ENCODE peak calls at places on chromosomes 7 and 10, in nine cellular contexts. X, Y, S, R, V, B, H, C and W are unnamed samples.

GRCh38 chr10:114604357-114605129 is 53.5 kb downstream of the ABLIM1 start:
- DNase-seq in X (no peak), Y (peak; percentile 14), S (no peak), R (no peak), V (no peak), B (no peak), H (no peak), C (no peak), W (no peak)

GRCh38 chr10:99849525-99849924 is 67.1 kb downstream of the ABCC2 start:
- DNase-seq in X (no peak), Y (no peak), S (no peak), R (no peak), V (no peak), B (no peak), H (no peak), C (peak; percentile 33), W (no peak)

GRCh38 chr10:95485445-95485844 is 75.7 kb downstream of the SORBS1 start:
- DNase-seq in X (no peak), Y (peak; percentile 13), S (no peak), R (no peak), V (no peak), B (no peak), H (no peak), C (no peak), W (no peak)

GRCh38 chr10:22334414-22335203 is 10.7 kb upstream of the SPAG6 start:
- DNase-seq in X (no peak), Y (no peak), S (no peak), R (no peak), V (peak; percentile 25), B (no peak), H (no peak), C (peak; percentile 34), W (peak; percentile 60)

GRCh38 chr7:42014625-42015412 is 222.2 kb downstream of the GLI3 start:
- DNase-seq in X (no peak), Y (peak; percentile 50), S (no peak), R (peak; percentile 67), V (no peak), B (peak; percentile 69), H (no peak), C (peak; percentile 70), W (peak; percentile 50)

GRCh38 chr10:115948415-115948814 is 324.6 kb downstream of the GFRA1 start:
- DNase-seq in X (peak; percentile 20), Y (peak; percentile 26), S (no peak), R (peak; percentile 34), V (no peak), B (peak; percentile 14), H (no peak), C (no peak), W (no peak)

GRCh38 chr7:94028768-94029167 is 24.6 kb upstream of the BET1 start:
- DNase-seq in X (peak; percentile 8), Y (peak; percentile 15), S (no peak), R (peak; percentile 58), V (no peak), B (no peak), H (no peak), C (no peak), W (no peak)

GRCh38 chr7:135320277-135320676 is 86.6 kb downstream of the STRA8 start:
- DNase-seq in X (peak; percentile 62), Y (peak; percentile 91), S (no peak), R (peak; percentile 82), V (peak; percentile 79), B (no peak), H (no peak), C (peak; percentile 54), W (no peak)

GRCh38 chr10:94219829-94220228 is 142.9 kb downstream of the NOC3L start:
- DNase-seq in X (no peak), Y (peak; percentile 9), S (no peak), R (peak; percentile 41), V (no peak), B (no peak), H (no peak), C (no peak), W (no peak)

GRCh38 chr10:110353244-110354119 is 48.8 kb upstream of the SMNDC1 start:
- DNase-seq in X (peak; percentile 96), Y (peak; percentile 72), S (no peak), R (peak; percentile 99), V (no peak), B (peak; percentile 74), H (no peak), C (no peak), W (no peak)

GRCh38 chr10:86730227-86730626 is 26.2 kb upstream of the BMPR1A start:
- DNase-seq in X (no peak), Y (peak; percentile 66), S (no peak), R (peak; percentile 25), V (peak; percentile 65), B (no peak), H (no peak), C (peak; percentile 77), W (no peak)

GRCh38 chr7:91566333-91566732 is 302.1 kb downstream of the FZD1 start:
- DNase-seq in X (no peak), Y (no peak), S (no peak), R (peak; percentile 64), V (no peak), B (no peak), H (no peak), C (no peak), W (no peak)

GRCh38 chr10:132606536-132607316 is 69.1 kb downstream of the INPP5A start:
- DNase-seq in X (no peak), Y (peak; percentile 40), S (peak; percentile 72), R (peak; percentile 42), V (peak; percentile 75), B (no peak), H (no peak), C (peak; percentile 20), W (no peak)

GRCh38 chr10:125411724-125412123 is 251.4 kb upstream of the CTBP2 start:
- DNase-seq in X (peak; percentile 93), Y (peak; percentile 26), S (no peak), R (peak; percentile 97), V (no peak), B (no peak), H (no peak), C (no peak), W (no peak)

DNA sequence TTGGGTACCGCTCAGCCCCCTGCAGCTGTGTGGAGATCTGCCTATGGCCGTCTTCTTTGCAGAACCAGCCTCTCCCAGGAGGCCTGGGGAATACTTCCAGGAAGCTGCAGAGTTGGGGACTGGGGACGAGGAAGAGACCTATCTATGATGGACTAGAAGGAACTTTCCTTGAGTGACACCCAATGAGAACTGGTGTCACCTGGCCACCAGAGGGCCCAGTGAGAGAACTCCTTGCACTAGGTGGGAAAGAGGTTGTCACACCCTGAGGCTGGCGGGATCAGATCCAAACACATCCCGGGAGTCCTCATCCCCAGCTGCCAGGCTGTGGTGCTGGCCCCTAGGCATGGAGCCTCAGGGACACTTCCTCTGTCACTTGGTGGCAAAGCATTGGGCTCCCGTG is 4.9 kb upstream of the GRID2IP start:
- DNase-seq in X (no peak), Y (no peak), S (no peak), R (no peak), V (no peak), B (no peak), H (no peak), C (no peak), W (no peak)
- TF ChIP-seq CTCF in X (peak; percentile 32), Y (no peak), S (no peak), R (no peak), V (no peak), B (peak; percentile 45), H (no peak), C (peak; percentile 12), W (no peak)

GRCh38 chr7:48299580-48300169 is 128.4 kb downstream of the ABCA13 start:
- DNase-seq in X (peak; percentile 66), Y (peak; percentile 64), S (no peak), R (peak; percentile 80), V (no peak), B (peak; percentile 82), H (no peak), C (peak; percentile 41), W (peak; percentile 75)
- TF ChIP-seq CTCF in X (peak; percentile 89), Y (peak; percentile 71), S (peak; percentile 44), R (peak; percentile 89), V (peak; percentile 56), B (peak; percentile 89), H (peak; percentile 37), C (peak; percentile 51), W (peak; percentile 87)

GRCh38 chr10:73858750-73859439 is 15.5 kb downstream of the CAMK2G start:
- DNase-seq in X (no peak), Y (no peak), S (no peak), R (no peak), V (no peak), B (no peak), H (no peak), C (no peak), W (no peak)
- TF ChIP-seq CTCF in X (no peak), Y (no peak), S (no peak), R (no peak), V (no peak), B (no peak), H (no peak), C (no peak), W (no peak)

GRCh38 chr10:103049237-103049636 is 131.1 kb downstream of the CNNM2 start:
- DNase-seq in X (no peak), Y (no peak), S (no peak), R (no peak), V (no peak), B (no peak), H (no peak), C (no peak), W (no peak)

GRCh38 chr10:103054621-103055020 is 136.5 kb downstream of the CNNM2 start:
- DNase-seq in X (no peak), Y (no peak), S (no peak), R (no peak), V (no peak), B (no peak), H (no peak), C (no peak), W (no peak)

GRCh38 chr10:103055105-103055504 is 137.0 kb downstream of the CNNM2 start:
- DNase-seq in X (no peak), Y (no peak), S (no peak), R (no peak), V (no peak), B (no peak), H (no peak), C (no peak), W (no peak)

GRCh38 chr10:103057980-103058568 is 135.0 kb downstream of the NT5C2 start:
- DNase-seq in X (peak; percentile 19), Y (no peak), S (no peak), R (no peak), V (no peak), B (no peak), H (no peak), C (no peak), W (no peak)

DNA sequence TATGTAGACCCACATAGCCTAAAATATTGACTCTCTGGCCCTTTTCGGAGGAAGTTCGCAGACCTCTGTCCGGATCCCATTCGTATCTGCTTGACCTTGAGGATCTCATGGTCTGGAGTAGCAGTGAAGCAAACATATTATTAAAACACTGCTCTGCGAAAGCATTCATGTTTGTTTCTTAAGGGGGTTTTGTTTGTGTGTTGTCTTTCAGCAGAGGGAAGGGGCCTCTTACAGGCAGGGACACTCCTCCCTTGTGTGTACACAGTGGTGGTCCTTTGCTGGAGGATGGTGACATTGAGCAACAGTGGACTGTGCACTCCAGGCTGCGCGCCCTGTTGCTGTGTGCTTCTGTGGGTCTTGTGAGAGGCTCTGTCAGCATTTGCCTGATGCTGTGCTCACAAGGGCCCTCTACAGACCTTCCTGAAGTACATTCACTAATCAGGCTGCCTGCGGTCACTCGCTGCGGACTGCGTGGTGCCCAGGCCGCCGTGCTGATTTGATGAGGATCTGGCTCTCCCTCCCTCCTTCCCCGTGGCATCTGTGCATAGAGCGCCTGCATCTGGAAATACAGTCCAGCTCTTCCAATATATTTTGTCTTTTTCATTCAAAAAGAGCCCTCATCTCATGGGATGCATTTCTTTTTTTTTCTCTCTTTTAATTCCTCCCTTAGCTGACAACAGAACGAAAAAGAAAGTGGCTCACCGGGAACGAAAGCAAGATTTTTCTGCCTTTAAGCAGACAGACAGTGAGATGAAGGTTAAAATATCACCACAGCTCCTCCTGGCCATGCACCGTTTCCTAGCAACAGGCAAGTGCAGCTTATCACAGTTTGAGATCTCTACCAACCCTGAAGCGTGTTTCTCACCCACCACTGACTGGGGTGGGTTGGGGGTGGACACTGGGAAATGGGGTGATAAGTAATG is 135.8 kb downstream of the CNNM2 start:
- DNase-seq in X (peak; percentile 62), Y (peak; percentile 83), S (peak; percentile 80), R (peak; percentile 81), V (peak; percentile 65), B (peak; percentile 91), H (no peak), C (peak; percentile 52), W (peak; percentile 35)
- TF ChIP-seq CTCF in X (peak; percentile 53), Y (peak; percentile 59), S (peak; percentile 15), R (peak; percentile 59), V (peak; percentile 16), B (peak; percentile 64), H (peak; percentile 19), C (no peak), W (no peak)